ENCODE peak calls at places on chromosome 1, in ten cellular contexts. R is CD4-positive, alpha-beta memory T cell; O is NCI-H2081; P is substantia nigra; W is right atrium auricular region; Q is iPS-NIHi11; F is endothelial cell; V is suprapubic skin; T is activated CD8-positive, alpha-beta T cell treated with anti-CD3 and anti-CD28 coated beads for 36 hours; K is kidney tubule cell. J is an unnamed sample.

GRCh38 chr1:23422313-23422877 is 2.2 kb downstream of the TCEA3 start:
- DNase-seq in R (peak), T (peak), P (no peak), O (no peak), Q (no peak), F (no peak), W (peak), V (no peak), K (peak), J (no peak)

GRCh38 chr1:221878134-221878533 is 136.2 kb upstream of the DUSP10 start:
- DNase-seq in O (no peak), V (no peak), P (no peak), Q (no peak), T (no peak), F (no peak), W (no peak), R (no peak), K (peak), J (no peak)

GRCh38 chr1:86502721-86503430 is 34.1 kb downstream of the CLCA1 start:
- DNase-seq in Q (peak), K (peak), P (no peak), V (no peak), W (no peak), F (peak), O (no peak), T (peak), R (no peak), J (peak)

GRCh38 chr1:228804173-228804572 is 68.9 kb downstream of the RHOU start:
- DNase-seq in F (no peak), O (no peak), V (no peak), Q (no peak), P (no peak), R (no peak), K (no peak), T (no peak), W (no peak), J (no peak)

GRCh38 chr1:67053785-67054759 is at the start of gene SLC35D1:
- DNase-seq in Q (peak), W (peak), O (peak), R (peak), T (peak), F (peak), V (peak), P (peak), K (peak), J (peak)

GRCh38 chr1:233569636-233570035 is 44.3 kb upstream of the KCNK1 start:
- DNase-seq in W (no peak), K (peak), O (no peak), R (no peak), Q (no peak), T (no peak), P (no peak), F (no peak), V (no peak), J (no peak)

GRCh38 chr1:41045740-41046139 is 24.2 kb upstream of the SLFNL1 start:
- DNase-seq in P (no peak), O (no peak), R (no peak), K (peak), F (no peak), V (no peak), T (no peak), Q (peak), W (peak), J (no peak)

GRCh38 chr1:50097041-50097739 is 11.5 kb upstream of the ELAVL4 start:
- DNase-seq in W (no peak), F (no peak), V (no peak), Q (no peak), K (no peak), O (no peak), R (no peak), P (no peak), T (no peak), J (no peak)

GRCh38 chr1:232457607-232458006 is 172.3 kb downstream of the SIPA1L2 start:
- DNase-seq in W (no peak), K (no peak), P (no peak), F (no peak), V (no peak), R (no peak), O (no peak), Q (no peak), T (peak), J (no peak)

GRCh38 chr1:47524272-47524671 is 86.4 kb downstream of the FOXD2 start:
- DNase-seq in V (no peak), Q (no peak), W (no peak), O (no peak), R (no peak), F (no peak), P (no peak), T (no peak), K (no peak), J (no peak)

GRCh38 chr1:184299796-184300195 is 87.0 kb upstream of the C1orf21 start:
- DNase-seq in R (no peak), Q (no peak), K (no peak), P (no peak), W (no peak), V (no peak), F (no peak), O (no peak), T (no peak), J (no peak)

GRCh38 chr1:89739013-89739843 is 81.6 kb upstream of the LRRC8D start:
- DNase-seq in F (no peak), K (peak), P (no peak), V (no peak), W (no peak), Q (no peak), T (peak), R (no peak), O (no peak), J (no peak)

GRCh38 chr1:44237721-44238457 is 24.6 kb downstream of the DMAP1 start:
- DNase-seq in F (peak), Q (peak), R (no peak), W (no peak), T (peak), K (no peak), O (no peak), P (no peak), V (no peak), J (peak)

GRCh38 chr1:229624906-229625871 is 733 bp downstream of the TAF5L start:
- DNase-seq in K (peak), R (peak), P (no peak), W (no peak), Q (peak), T (peak), V (no peak), F (peak), O (peak), J (peak)